ENCODE peak calls at places on chromosomes 4 and X, in five cellular contexts. T, A, G, Y and U are unnamed samples.

GRCh38 chr4:38132140-38132673 is 172.0 kb downstream of the PTTG2 start:
- DNase-seq in T (peak; percentile 44), A (no peak), G (peak; percentile 23), Y (peak; percentile 92), U (peak; percentile 65)

GRCh38 chr4:10917475-10918103 is 233.0 kb upstream of the CLNK start:
- DNase-seq in T (no peak), A (no peak), G (no peak), Y (peak; percentile 81), U (peak; percentile 2)

GRCh38 chr4:158896459-158897238 is 127.8 kb downstream of the FNIP2 start:
- DNase-seq in T (no peak), A (no peak), G (no peak), Y (no peak), U (no peak)

GRCh38 chr4:119861731-119862130 is 204.9 kb downstream of the MAD2L1 start:
- DNase-seq in T (no peak), A (no peak), G (no peak), Y (no peak), U (no peak)

GRCh38 chrX:153909024-153909979 is 4.8 kb downstream of the AVPR2 start:
- DNase-seq in T (no peak), A (no peak), G (no peak), Y (no peak), U (no peak)

GRCh38 chr4:129581305-129581704 is 485.4 kb downstream of the C4orf33 start:
- DNase-seq in T (no peak), A (no peak), G (no peak), Y (no peak), U (no peak)

GRCh38 chr4:6316461-6317003 is 46.9 kb downstream of the WFS1 start:
- DNase-seq in T (no peak), A (no peak), G (no peak), Y (no peak), U (no peak)

GRCh38 chrX:9610774-9611392 is 146.0 kb downstream of the TBL1X start:
- DNase-seq in T (no peak), A (no peak), G (no peak), Y (no peak), U (no peak)

GRCh38 chr4:147363514-147363913 is 117.4 kb upstream of the EDNRA start:
- DNase-seq in T (no peak), A (no peak), G (no peak), Y (no peak), U (no peak)

GRCh38 chrX:32293962-32294708 is 917.2 kb downstream of the DMD start:
- DNase-seq in T (no peak), A (no peak), G (no peak), Y (no peak), U (no peak)

GRCh38 chrX:125532411-125533089 is 212.9 kb downstream of the TEX13C start:
- DNase-seq in T (no peak), A (peak; percentile 46), G (no peak), Y (no peak), U (no peak)

GRCh38 chr4:140858897-140859296 is 102.7 kb upstream of the TBC1D9 start:
- DNase-seq in T (no peak), A (no peak), G (no peak), Y (no peak), U (no peak)

GRCh38 chr4:74675673-74676279 is 118.5 kb downstream of the BTC start:
- DNase-seq in T (no peak), A (no peak), G (peak; percentile 40), Y (no peak), U (no peak)

GRCh38 chr4:16140520-16141249 is 56.9 kb upstream of the PROM1 start:
- DNase-seq in T (no peak), A (no peak), G (no peak), Y (no peak), U (peak; percentile 79)

GRCh38 chr4:152310223-152310622 is 225.7 kb downstream of the FBXW7 start:
- DNase-seq in T (no peak), A (no peak), G (no peak), Y (no peak), U (no peak)

GRCh38 chr4:140140566-140140965 is 13.4 kb downstream of the MAML3 start:
- DNase-seq in T (no peak), A (no peak), G (no peak), Y (no peak), U (no peak)

GRCh38 chr4:150302553-150302952 is 224.3 kb downstream of the DCLK2 start:
- DNase-seq in T (no peak), A (no peak), G (no peak), Y (peak; percentile 68), U (peak; percentile 34)

GRCh38 chr4:54390670-54391069 is 161.6 kb downstream of the PDGFRA start:
- DNase-seq in T (no peak), A (peak; percentile 67), G (no peak), Y (no peak), U (no peak)

GRCh38 chrX:100449696-100450606 is 39.9 kb upstream of the PCDH19 start:
- DNase-seq in T (no peak), A (no peak), G (peak; percentile 3), Y (no peak), U (no peak)

GRCh38 chr4:113331811-113332210 is 282.4 kb downstream of the ANK2 start:
- DNase-seq in T (no peak), A (no peak), G (no peak), Y (no peak), U (no peak)

GRCh38 chr4:69377562-69377961 is 97.3 kb downstream of the UGT2B28 start:
- DNase-seq in T (no peak), A (no peak), G (no peak), Y (no peak), U (no peak)

GRCh38 chrX:7065473-7065872 is 82.0 kb upstream of the STS start:
- DNase-seq in T (no peak), A (no peak), G (no peak), Y (no peak), U (no peak)

GRCh38 chrX:43970528-43970927 is 2.7 kb downstream of the NDP start:
- DNase-seq in T (no peak), A (no peak), G (no peak), Y (no peak), U (no peak)

GRCh38 chr4:186058253-186058979 is 10.5 kb upstream of the TLR3 start:
- DNase-seq in T (no peak), A (no peak), G (no peak), Y (no peak), U (no peak)

GRCh38 chr4:8015512-8015911 is 75.9 kb upstream of the AFAP1 start:
- DNase-seq in T (no peak), A (no peak), G (no peak), Y (no peak), U (no peak)

GRCh38 chr4:15765910-15766703 is 12.0 kb upstream of the CD38 start:
- DNase-seq in T (peak; percentile 26), A (no peak), G (no peak), Y (no peak), U (no peak)

GRCh38 chrX:42837092-42837726 is 59.2 kb upstream of the PPP1R2C start:
- DNase-seq in T (no peak), A (no peak), G (no peak), Y (no peak), U (no peak)

GRCh38 chrX:41293269-41293668 is 40.7 kb upstream of the DDX3X start:
- DNase-seq in T (no peak), A (no peak), G (no peak), Y (no peak), U (no peak)

GRCh38 chr4:76641351-76641750 is 206.3 kb downstream of the SHROOM3 start:
- DNase-seq in T (no peak), A (no peak), G (no peak), Y (no peak), U (no peak)

GRCh38 chr4:154738426-154738825 is 5.4 kb upstream of the LRAT start:
- DNase-seq in T (no peak), A (no peak), G (no peak), Y (no peak), U (peak; percentile 78)

GRCh38 chrX:67692246-67692645 is 148.4 kb downstream of the AR start:
- DNase-seq in T (no peak), A (no peak), G (no peak), Y (no peak), U (no peak)

GRCh38 chr4:24570172-24570571 is 14.2 kb downstream of the DHX15 start:
- DNase-seq in T (no peak), A (no peak), G (no peak), Y (no peak), U (no peak)

GRCh38 chr4:121822796-121823504 is 733 bp downstream of the CCNA2 start:
- DNase-seq in T (no peak), A (peak; percentile 35), G (peak; percentile 36), Y (no peak), U (no peak)